ENCODE peak calls at places on chromosomes 16 and 17, in seven cellular contexts. A is H1, G is K562, L is SK-N-SH, F is GM12878, X is HepG2, Q is GM12892. K is an unnamed sample.

GRCh38 chr17:22304667-22305303 is 612.5 kb downstream of the KCNJ18 start:
- DNase-seq in X (no peak), G (peak), Q (no peak), F (no peak), L (no peak), A (no peak), K (no peak)

GRCh38 chr17:78357177-78357586 is 2.7 kb downstream of the SOCS3 start:
- DNase-seq in F (no peak), X (no peak), Q (no peak), G (no peak), A (no peak), L (peak), K (no peak)

GRCh38 chr17:51118330-51119195 is 2.1 kb downstream of the SPAG9 start:
- DNase-seq in Q (no peak), A (no peak), F (no peak), L (peak), G (no peak), X (peak), K (no peak)

GRCh38 chr17:76271669-76272540 is 6.8 kb downstream of the UBALD2 start:
- DNase-seq in X (no peak), Q (peak), F (peak), A (peak), L (peak), G (peak), K (peak)

GRCh38 chr17:35087731-35088646 is 24.5 kb upstream of the RFFL start:
- DNase-seq in F (no peak), L (peak), Q (no peak), G (peak), X (peak), A (no peak), K (no peak)

GRCh38 chr16:20799599-20799998 is 6.7 kb downstream of the ERI2 start:
- DNase-seq in L (no peak), Q (no peak), G (no peak), A (no peak), F (no peak), X (peak), K (no peak)

GRCh38 chr16:49150341-49150740 is 131.3 kb downstream of the CBLN1 start:
- DNase-seq in G (no peak), F (no peak), X (no peak), L (no peak), Q (no peak), A (no peak), K (no peak)

GRCh38 chr17:82930043-82930923 is 90.5 kb upstream of the ZNF750 start:
- DNase-seq in L (no peak), G (no peak), Q (no peak), X (no peak), A (no peak), F (no peak), K (no peak)

GRCh38 chr16:85308585-85309540 is 196.6 kb upstream of the CIBAR2 start:
- DNase-seq in Q (no peak), A (no peak), F (no peak), X (no peak), L (no peak), G (no peak), K (no peak)

GRCh38 chr17:82103588-82104451 is 5.8 kb upstream of the FASN start:
- DNase-seq in A (peak), F (no peak), X (peak), G (peak), L (no peak), Q (no peak), K (no peak)

GRCh38 chr17:46817151-46817900 is 1.2 kb downstream of the WNT3 start:
- DNase-seq in X (no peak), Q (no peak), F (no peak), A (peak), G (no peak), L (no peak), K (no peak)

GRCh38 chr16:70438325-70438982 is 446 bp downstream of the ST3GAL2 start:
- DNase-seq in L (no peak), X (no peak), Q (no peak), A (no peak), G (peak), F (no peak), K (no peak)

GRCh38 chr16:4008116-4008515 is 108.1 kb downstream of the ADCY9 start:
- DNase-seq in G (no peak), A (no peak), X (no peak), F (no peak), L (no peak), Q (no peak), K (no peak)

GRCh38 chr16:87966685-87967185 is 15.5 kb downstream of the BANP start:
- DNase-seq in L (no peak), A (no peak), F (no peak), Q (no peak), G (no peak), X (no peak), K (no peak)

GRCh38 chr17:56824503-56824902 is 9.2 kb downstream of the C17orf67 start:
- DNase-seq in L (no peak), A (no peak), X (no peak), Q (no peak), G (no peak), F (no peak), K (no peak)

GRCh38 chr16:4511441-4512082 is 27.0 kb downstream of the CDIP1 start:
- DNase-seq in L (peak), G (peak), X (peak), A (peak), F (no peak), Q (no peak), K (no peak)

GRCh38 chr17:45431531-45432404 is 902 bp downstream of the ARHGAP27 start:
- DNase-seq in Q (peak), L (peak), A (peak), F (no peak), G (peak), X (peak), K (peak)

GRCh38 chr17:34584805-34585416 is 5.5 kb downstream of the TMEM132E start:
- DNase-seq in G (no peak), X (no peak), L (peak), Q (no peak), A (no peak), F (no peak), K (no peak)

GRCh38 chr17:7632492-7632894 is 2.6 kb downstream of the SHBG start:
- DNase-seq in L (no peak), G (peak), X (no peak), Q (no peak), A (peak), F (no peak), K (no peak)

GRCh38 chr17:27295945-27296344 is 2.0 kb downstream of the WSB1 start:
- DNase-seq in G (no peak), F (no peak), X (no peak), Q (no peak), L (no peak), A (no peak), K (no peak)

GRCh38 chr16:51994597-51994996 is 552.3 kb downstream of the TOX3 start:
- DNase-seq in F (no peak), Q (no peak), X (peak), L (no peak), A (no peak), G (no peak), K (no peak)

GRCh38 chr16:46690281-46691178 is 1.1 kb downstream of the ORC6 start:
- DNase-seq in F (no peak), L (no peak), A (no peak), G (no peak), X (peak), Q (no peak), K (no peak)

GRCh38 chr17:42190491-42191180 is 3.7 kb downstream of the GHDC start:
- DNase-seq in A (no peak), Q (no peak), X (no peak), L (peak), G (no peak), F (no peak), K (no peak)

GRCh38 chr17:850828-851759 is 68.9 kb downstream of the MRM3 start:
- DNase-seq in A (no peak), G (no peak), X (no peak), Q (no peak), F (no peak), L (peak), K (no peak)

GRCh38 chr16:85689285-85689949 is 663 bp upstream of the GINS2 start:
- DNase-seq in X (no peak), L (no peak), Q (no peak), F (no peak), A (no peak), G (no peak), K (no peak)

GRCh38 chr17:76948726-76949342 is 80.6 kb downstream of the MGAT5B start:
- DNase-seq in F (no peak), X (no peak), A (no peak), G (no peak), L (no peak), Q (no peak), K (no peak)

GRCh38 chr17:28041844-28042656 is 427 bp upstream of the NLK start:
- DNase-seq in L (no peak), A (peak), G (no peak), Q (no peak), X (no peak), F (no peak), K (no peak)

GRCh38 chr16:27792486-27793275 is 242.7 kb downstream of the KATNIP start:
- DNase-seq in Q (no peak), X (no peak), G (no peak), F (no peak), A (no peak), L (no peak), K (no peak)

GRCh38 chr17:41211845-41212466 is 14.5 kb upstream of the KRTAP9-2 start:
- DNase-seq in F (no peak), A (no peak), X (no peak), G (no peak), L (no peak), Q (no peak), K (no peak)

GRCh38 chr17:58587713-58588117 is 73.3 kb upstream of the MTMR4 start:
- DNase-seq in X (peak), G (peak), L (peak), A (peak), F (no peak), Q (peak), K (peak)

GRCh38 chr17:30600830-30601494 is 123.8 kb downstream of the GOSR1 start:
- DNase-seq in Q (peak), G (no peak), A (no peak), X (no peak), L (peak), F (no peak), K (peak)

GRCh38 chr16:50463581-50464324 is 84.4 kb upstream of the NKD1 start:
- DNase-seq in F (no peak), G (no peak), Q (no peak), A (peak), X (peak), L (no peak), K (no peak)

GRCh38 chr16:4936991-4937781 is at the start of gene PPL:
- DNase-seq in X (peak), L (peak), F (no peak), G (peak), Q (peak), A (peak), K (peak)

GRCh38 chr16:53415504-53415903 is 18.8 kb upstream of the RBL2 start:
- DNase-seq in X (peak), Q (no peak), G (no peak), F (no peak), A (no peak), L (no peak), K (no peak)

GRCh38 chr16:71666928-71667707 is 41.1 kb downstream of the MARVELD3 start:
- DNase-seq in X (peak), Q (no peak), F (no peak), L (no peak), A (no peak), G (no peak), K (no peak)

GRCh38 chr16:14302031-14302398 is 230.9 kb downstream of the MRTFB start:
- DNase-seq in X (peak), A (no peak), G (peak), F (no peak), Q (peak), L (peak), K (peak)

DNA sequence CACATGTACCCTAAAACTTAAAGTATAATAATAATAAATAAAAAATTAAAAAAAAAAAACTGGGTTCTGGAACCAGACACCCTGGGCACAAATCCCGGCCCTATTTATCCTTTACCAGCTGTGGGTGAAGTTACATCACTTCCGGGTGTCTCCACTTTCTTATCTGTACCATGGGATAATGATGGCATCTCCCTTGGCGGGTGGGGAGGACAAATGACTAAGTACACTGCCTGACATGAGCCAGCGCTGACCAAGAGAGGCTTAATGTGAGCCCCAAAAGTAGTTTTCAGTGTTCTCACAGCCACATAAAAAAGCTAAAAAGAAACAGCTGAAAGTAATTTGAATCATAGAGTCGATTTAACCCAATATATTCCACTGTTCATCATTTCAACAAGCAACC is 424.9 kb downstream of the SOX9 start:
- DNase-seq in X (no peak), L (no peak), Q (no peak), F (no peak), G (no peak), A (no peak), K (no peak)
- TF ChIP-seq TAF1 in X (no peak), L (no peak), Q (no peak), F (no peak), G (no peak), A (no peak), K (no peak)

GRCh38 chr17:48148029-48148759 is 40.6 kb downstream of the SNX11 start:
- DNase-seq in X (no peak), F (no peak), Q (no peak), L (peak), A (no peak), G (no peak), K (no peak)

GRCh38 chr17:48150602-48151001 is 43.0 kb downstream of the SNX11 start:
- DNase-seq in A (no peak), X (no peak), L (no peak), F (no peak), G (no peak), Q (no peak), K (no peak)

GRCh38 chr17:48150107-48150463 is 42.5 kb downstream of the SNX11 start:
- DNase-seq in L (no peak), F (no peak), Q (no peak), A (no peak), G (no peak), X (no peak), K (no peak)

GRCh38 chr17:48144976-48145798 is 37.6 kb downstream of the SNX11 start:
- DNase-seq in F (no peak), G (no peak), Q (no peak), X (no peak), L (no peak), A (no peak), K (no peak)

GRCh38 chr17:48149174-48150106 is 41.9 kb downstream of the SNX11 start:
- DNase-seq in L (peak), X (peak), Q (no peak), F (no peak), G (peak), A (no peak), K (no peak)
- TF ChIP-seq POLR2AphosphoS5 in L (no peak), X (no peak), Q (no peak), F (no peak), G (no peak), A (no peak), K (no peak)

DNA sequence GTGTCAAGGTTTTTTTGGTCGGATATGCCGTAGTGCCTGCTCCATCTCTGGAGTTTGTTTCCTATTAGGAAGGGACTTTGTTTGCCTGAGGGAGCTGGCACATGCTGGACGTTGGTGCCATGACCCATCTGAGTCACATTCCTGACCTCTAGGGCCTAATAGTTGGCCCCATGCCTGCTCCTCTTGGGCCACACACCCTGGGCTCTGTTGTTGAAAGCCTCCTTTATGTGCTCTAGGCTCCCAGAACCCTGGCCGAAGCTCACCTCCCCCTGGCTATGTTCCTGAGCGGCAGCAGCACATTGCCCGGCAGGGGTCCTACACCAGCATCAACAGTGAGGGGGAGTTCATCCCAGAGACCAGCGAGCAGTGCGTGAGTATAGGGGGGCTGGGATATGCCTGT is 18.4 kb downstream of the LIMD2 start:
- DNase-seq in A (no peak), F (no peak), G (no peak), Q (no peak), X (no peak), L (no peak), K (no peak)
- TF ChIP-seq TAF1 in A (no peak), F (no peak), G (no peak), Q (no peak), X (no peak), L (no peak), K (no peak)

DNA sequence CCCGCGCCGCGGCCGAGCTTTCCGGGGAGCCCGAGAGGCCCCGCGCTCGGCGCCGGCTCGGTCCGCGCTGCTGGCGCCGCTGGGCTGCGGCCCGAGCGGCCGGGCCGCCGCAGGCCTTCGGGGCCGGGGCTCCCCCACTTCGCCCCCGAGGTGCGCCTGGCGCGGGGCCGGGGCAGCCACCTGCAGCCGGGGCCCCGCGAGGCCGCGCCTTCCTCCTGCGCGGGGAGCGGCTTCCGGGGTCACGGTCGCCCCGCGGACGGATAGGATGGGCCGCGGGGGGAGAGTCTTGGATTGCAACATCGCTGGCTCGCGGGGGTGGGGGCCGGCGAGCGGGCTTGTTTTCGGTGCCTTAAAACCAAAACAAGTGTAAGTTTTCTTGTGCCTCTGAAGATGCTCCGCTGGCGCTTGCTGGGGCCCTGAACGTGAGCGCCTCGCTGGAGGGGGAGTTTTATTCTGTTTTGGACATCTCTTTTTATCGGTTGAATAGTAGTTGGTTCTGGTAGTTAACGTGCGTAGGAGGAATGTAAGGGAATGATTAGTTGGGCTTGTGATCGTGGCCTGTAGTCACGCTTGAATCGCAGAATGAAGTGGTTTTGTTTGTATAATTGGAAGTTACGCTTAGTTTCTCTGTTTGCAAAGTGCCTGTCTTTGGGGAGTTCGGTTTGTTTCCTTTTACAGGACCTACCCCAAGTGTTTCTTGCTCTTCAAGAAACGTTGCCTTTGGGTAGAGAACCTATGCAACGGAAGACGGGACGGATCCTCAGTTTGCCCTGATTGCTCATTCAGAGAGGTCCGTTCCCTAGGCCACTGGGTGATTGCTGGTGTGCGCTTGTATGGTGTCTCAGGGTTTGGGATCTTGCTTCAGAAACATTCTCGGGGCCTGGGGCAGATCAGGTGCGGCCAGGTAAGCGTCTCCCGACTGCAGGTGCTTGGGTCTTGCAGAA is 724 bp downstream of the UBE2I start:
- DNase-seq in Q (no peak), X (no peak), A (no peak), L (peak), F (no peak), G (peak), K (no peak)
- TF ChIP-seq POLR2AphosphoS5 in Q (no peak), X (no peak), A (no peak), L (no peak), F (peak), G (peak), K (peak)